ENCODE peak calls at places on chromosomes 5 and 9, in six cellular contexts. One of them, this sample, is unnamed.

GRCh38 chr9:121353246-121353975 is 16.6 kb downstream of the STOM start:
- DNase-seq in cardiac muscle cell: no peak
- DNase-seq in pancreas: no peak
- DNase-seq in uterus: no peak
- DNase-seq in astrocyte of the spinal cord: no peak
- DNase-seq in tibial artery: no peak
- DNase-seq in this sample: no peak

GRCh38 chr9:129803679-129804065 is 688 bp downstream of the TOR1B start:
- DNase-seq in cardiac muscle cell: no peak
- DNase-seq in pancreas: no peak
- DNase-seq in uterus: no peak
- DNase-seq in astrocyte of the spinal cord: peak
- DNase-seq in tibial artery: no peak
- DNase-seq in this sample: no peak

GRCh38 chr9:96620832-96621269 is 1.2 kb upstream of the CDC14B start:
- DNase-seq in cardiac muscle cell: no peak
- DNase-seq in pancreas: no peak
- DNase-seq in uterus: no peak
- DNase-seq in astrocyte of the spinal cord: no peak
- DNase-seq in tibial artery: no peak
- DNase-seq in this sample: no peak

GRCh38 chr5:159422371-159422770 is 92.1 kb upstream of the IL12B start:
- DNase-seq in cardiac muscle cell: peak
- DNase-seq in pancreas: no peak
- DNase-seq in uterus: no peak
- DNase-seq in astrocyte of the spinal cord: peak
- DNase-seq in tibial artery: no peak
- DNase-seq in this sample: no peak

GRCh38 chr5:113294341-113295110 is 140.3 kb downstream of the TSSK1B start:
- DNase-seq in cardiac muscle cell: peak
- DNase-seq in pancreas: peak
- DNase-seq in uterus: peak
- DNase-seq in astrocyte of the spinal cord: peak
- DNase-seq in tibial artery: peak
- DNase-seq in this sample: peak

GRCh38 chr9:75210215-75210614 is 121.9 kb downstream of the OSTF1 start:
- DNase-seq in cardiac muscle cell: no peak
- DNase-seq in pancreas: no peak
- DNase-seq in uterus: no peak
- DNase-seq in astrocyte of the spinal cord: no peak
- DNase-seq in tibial artery: no peak
- DNase-seq in this sample: no peak

GRCh38 chr5:142512680-142513042 is 173.2 kb downstream of the FGF1 start:
- DNase-seq in cardiac muscle cell: peak
- DNase-seq in pancreas: no peak
- DNase-seq in uterus: no peak
- DNase-seq in astrocyte of the spinal cord: peak
- DNase-seq in tibial artery: no peak
- DNase-seq in this sample: peak

GRCh38 chr9:74777136-74777879 is 110.4 kb downstream of the TRPM6 start:
- DNase-seq in cardiac muscle cell: peak
- DNase-seq in pancreas: no peak
- DNase-seq in uterus: peak
- DNase-seq in astrocyte of the spinal cord: peak
- DNase-seq in tibial artery: no peak
- DNase-seq in this sample: peak

GRCh38 chr5:142492781-142493281 is 168.0 kb upstream of the SPRY4 start:
- DNase-seq in cardiac muscle cell: peak
- DNase-seq in pancreas: no peak
- DNase-seq in uterus: no peak
- DNase-seq in astrocyte of the spinal cord: peak
- DNase-seq in tibial artery: no peak
- DNase-seq in this sample: no peak

GRCh38 chr5:459562-460412 is 16.8 kb downstream of the EXOC3 start:
- DNase-seq in cardiac muscle cell: no peak
- DNase-seq in pancreas: no peak
- DNase-seq in uterus: no peak
- DNase-seq in astrocyte of the spinal cord: no peak
- DNase-seq in tibial artery: peak
- DNase-seq in this sample: no peak

GRCh38 chr5:4674176-4674575 is 466.0 kb upstream of the ADAMTS16 start:
- DNase-seq in cardiac muscle cell: no peak
- DNase-seq in pancreas: no peak
- DNase-seq in uterus: no peak
- DNase-seq in astrocyte of the spinal cord: peak
- DNase-seq in tibial artery: no peak
- DNase-seq in this sample: no peak
- TF ChIP-seq CTCF in cardiac muscle cell: no peak
- TF ChIP-seq CTCF in pancreas: no peak
- TF ChIP-seq CTCF in uterus: no peak
- TF ChIP-seq CTCF in astrocyte of the spinal cord: no peak
- TF ChIP-seq CTCF in tibial artery: no peak
- TF ChIP-seq CTCF in this sample: no peak

DNA sequence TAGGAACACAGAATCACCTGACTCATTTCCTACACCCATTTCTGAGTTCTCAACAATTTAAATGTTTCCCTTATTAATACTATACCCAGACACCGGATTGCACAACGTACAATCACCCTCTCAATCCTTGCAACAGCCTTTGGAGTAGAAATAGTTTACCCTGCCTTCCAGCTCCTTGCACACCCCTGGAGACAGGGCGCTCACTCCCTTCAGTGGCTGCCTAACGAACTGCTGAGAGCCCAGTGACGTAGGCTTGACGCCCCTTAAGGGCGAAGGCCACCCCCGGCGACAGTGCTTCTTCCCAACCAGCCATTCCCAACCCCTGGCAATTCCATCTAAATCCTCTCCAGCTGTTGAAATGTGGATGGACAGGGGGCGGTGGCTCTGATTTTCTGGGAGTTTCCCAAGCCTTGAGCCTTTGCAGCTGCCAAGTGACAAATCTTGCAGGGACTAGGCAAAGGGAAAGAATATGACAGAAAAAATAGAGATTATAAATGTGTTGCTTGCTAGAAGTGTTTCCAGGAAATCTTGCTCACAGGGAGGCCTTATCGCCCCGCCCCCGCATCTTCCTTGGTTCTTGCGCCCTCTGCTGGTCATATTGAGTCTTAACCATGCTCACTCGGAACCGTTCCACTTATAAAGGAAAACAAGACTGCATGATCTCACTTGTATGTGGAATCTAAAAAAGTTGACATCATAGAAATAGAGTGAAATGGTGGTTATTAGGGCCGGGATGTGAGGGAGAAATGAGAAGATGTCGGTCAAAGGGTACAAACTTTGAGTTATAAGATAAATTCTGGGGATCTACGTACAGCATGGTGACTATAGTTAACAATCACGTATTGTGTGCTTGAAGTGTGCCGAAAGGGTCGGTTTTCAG is 7.6 kb upstream of the BARX1 start:
- DNase-seq in cardiac muscle cell: peak
- DNase-seq in pancreas: peak
- DNase-seq in uterus: peak
- DNase-seq in astrocyte of the spinal cord: peak
- DNase-seq in tibial artery: peak
- DNase-seq in this sample: peak
- TF ChIP-seq CTCF in cardiac muscle cell: peak
- TF ChIP-seq CTCF in pancreas: peak
- TF ChIP-seq CTCF in uterus: peak
- TF ChIP-seq CTCF in astrocyte of the spinal cord: peak
- TF ChIP-seq CTCF in tibial artery: peak
- TF ChIP-seq CTCF in this sample: peak

DNA sequence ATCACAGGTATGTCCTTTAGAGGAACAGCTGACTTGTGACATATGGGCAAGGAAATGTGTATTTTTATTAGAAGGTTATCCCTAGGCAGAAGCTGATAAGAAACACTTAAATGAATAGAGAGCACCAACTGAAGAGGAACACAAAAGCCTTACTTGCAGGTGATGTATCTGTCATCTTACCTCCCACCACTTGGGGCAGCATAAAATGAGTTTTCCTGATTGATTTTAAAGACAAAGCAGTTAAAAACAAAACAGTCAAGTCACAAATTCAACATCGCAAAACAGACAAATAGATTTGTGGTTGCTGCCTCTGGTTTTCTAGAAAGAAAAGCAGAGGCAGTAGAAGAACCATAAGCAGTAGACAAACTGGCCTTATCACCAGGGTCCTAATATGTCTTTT is 302.4 kb upstream of the ZNF462 start:
- DNase-seq in cardiac muscle cell: no peak
- DNase-seq in pancreas: no peak
- DNase-seq in uterus: no peak
- DNase-seq in astrocyte of the spinal cord: no peak
- DNase-seq in tibial artery: no peak
- DNase-seq in this sample: peak
- TF ChIP-seq CTCF in cardiac muscle cell: no peak
- TF ChIP-seq CTCF in pancreas: no peak
- TF ChIP-seq CTCF in uterus: no peak
- TF ChIP-seq CTCF in astrocyte of the spinal cord: peak
- TF ChIP-seq CTCF in tibial artery: no peak
- TF ChIP-seq CTCF in this sample: peak

GRCh38 chr9:136926154-136926704 is 18.3 kb downstream of the FBXW5 start:
- DNase-seq in cardiac muscle cell: no peak
- DNase-seq in pancreas: no peak
- DNase-seq in uterus: no peak
- DNase-seq in astrocyte of the spinal cord: no peak
- DNase-seq in tibial artery: no peak
- DNase-seq in this sample: no peak
- TF ChIP-seq CTCF in cardiac muscle cell: no peak
- TF ChIP-seq CTCF in pancreas: no peak
- TF ChIP-seq CTCF in uterus: no peak
- TF ChIP-seq CTCF in astrocyte of the spinal cord: peak
- TF ChIP-seq CTCF in tibial artery: no peak
- TF ChIP-seq CTCF in this sample: no peak

GRCh38 chr9:132645711-132646110 is 24.1 kb downstream of the DDX31 start:
- DNase-seq in cardiac muscle cell: no peak
- DNase-seq in pancreas: no peak
- DNase-seq in uterus: no peak
- DNase-seq in astrocyte of the spinal cord: no peak
- DNase-seq in tibial artery: no peak
- DNase-seq in this sample: no peak

GRCh38 chr9:132641216-132641615 is 28.6 kb downstream of the DDX31 start:
- DNase-seq in cardiac muscle cell: no peak
- DNase-seq in pancreas: no peak
- DNase-seq in uterus: no peak
- DNase-seq in astrocyte of the spinal cord: no peak
- DNase-seq in tibial artery: no peak
- DNase-seq in this sample: no peak

GRCh38 chr9:132645306-132645705 is 24.5 kb downstream of the DDX31 start:
- DNase-seq in cardiac muscle cell: no peak
- DNase-seq in pancreas: no peak
- DNase-seq in uterus: no peak
- DNase-seq in astrocyte of the spinal cord: no peak
- DNase-seq in tibial artery: no peak
- DNase-seq in this sample: no peak

GRCh38 chr9:132646726-132647125 is 23.1 kb downstream of the DDX31 start:
- DNase-seq in cardiac muscle cell: peak
- DNase-seq in pancreas: no peak
- DNase-seq in uterus: no peak
- DNase-seq in astrocyte of the spinal cord: no peak
- DNase-seq in tibial artery: no peak
- DNase-seq in this sample: no peak

GRCh38 chr9:132644251-132644650 is 25.5 kb downstream of the DDX31 start:
- DNase-seq in cardiac muscle cell: no peak
- DNase-seq in pancreas: no peak
- DNase-seq in uterus: no peak
- DNase-seq in astrocyte of the spinal cord: no peak
- DNase-seq in tibial artery: no peak
- DNase-seq in this sample: peak
- TF ChIP-seq CTCF in cardiac muscle cell: peak
- TF ChIP-seq CTCF in pancreas: no peak
- TF ChIP-seq CTCF in uterus: no peak
- TF ChIP-seq CTCF in astrocyte of the spinal cord: peak
- TF ChIP-seq CTCF in tibial artery: no peak
- TF ChIP-seq CTCF in this sample: peak

DNA sequence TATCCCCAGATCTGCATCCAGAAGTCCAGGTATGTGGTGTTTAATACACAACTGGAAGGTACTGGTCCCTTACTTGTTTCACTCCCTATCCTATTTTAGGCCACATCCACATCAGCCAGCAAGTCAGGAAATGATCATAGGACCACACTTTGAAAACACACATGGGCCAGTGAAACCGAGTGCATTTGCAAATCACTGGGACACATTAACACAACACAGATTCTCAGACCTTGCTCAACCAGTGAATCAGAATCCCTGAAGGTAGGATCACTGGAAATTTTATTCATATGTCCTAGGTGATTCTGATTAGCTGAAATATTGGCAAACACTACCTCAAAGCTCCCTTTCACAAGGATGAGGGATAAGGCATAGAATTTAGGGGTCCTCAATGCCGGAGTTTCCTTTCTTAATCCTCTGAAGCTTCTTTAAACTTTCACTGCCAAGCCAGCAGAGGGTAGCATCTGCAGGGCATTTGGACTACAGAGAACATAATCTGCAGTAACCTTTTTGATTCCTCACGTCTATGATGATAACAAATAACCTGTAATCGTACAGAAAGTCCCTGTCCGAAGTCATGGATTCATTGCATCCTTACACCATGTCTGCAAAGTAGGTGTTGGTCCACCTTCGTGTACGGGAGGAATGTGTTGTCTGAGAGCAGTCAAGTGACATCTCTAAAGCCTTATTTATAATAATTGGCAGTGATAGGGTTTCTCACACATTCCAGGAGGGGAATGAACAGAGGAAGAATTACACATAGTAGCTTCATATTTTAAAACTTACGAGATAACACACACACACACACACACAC is 11.0 kb upstream of the ABLIM3 start:
- DNase-seq in cardiac muscle cell: no peak
- DNase-seq in pancreas: no peak
- DNase-seq in uterus: no peak
- DNase-seq in astrocyte of the spinal cord: no peak
- DNase-seq in tibial artery: no peak
- DNase-seq in this sample: no peak
- TF ChIP-seq CTCF in cardiac muscle cell: peak
- TF ChIP-seq CTCF in pancreas: no peak
- TF ChIP-seq CTCF in uterus: peak
- TF ChIP-seq CTCF in astrocyte of the spinal cord: peak
- TF ChIP-seq CTCF in tibial artery: no peak
- TF ChIP-seq CTCF in this sample: no peak